ENCODE peak calls at places on chromosomes 16 and 17, in ten cellular contexts. L is keratinocyte, G is neural crest cell, Y is lower leg skin, J is Peyer's patch, X is endothelial cell, P is A549, E is cardiac fibroblast, T is GM13977, O is Caco-2. N is an unnamed sample.

GRCh38 chr17:29807520-29808361 is 122.3 kb downstream of the SSH2 start:
- DNase-seq in L (peak), G (peak), Y (peak), J (peak), X (peak), P (peak), E (peak), T (peak), O (peak), N (peak)

GRCh38 chr17:962650-963049 is 16.9 kb downstream of the NXN start:
- DNase-seq in L (no peak), G (peak), Y (no peak), J (no peak), X (no peak), P (no peak), E (no peak), T (no peak), O (no peak), N (no peak)

GRCh38 chr16:14069818-14070217 is 1.3 kb upstream of the MRTFB start:
- DNase-seq in L (no peak), G (no peak), Y (no peak), J (no peak), X (no peak), P (no peak), E (no peak), T (no peak), O (no peak), N (peak)

GRCh38 chr17:31587462-31587861 is 196.0 kb downstream of the RAB11FIP4 start:
- DNase-seq in L (no peak), G (no peak), Y (no peak), J (no peak), X (no peak), P (no peak), E (no peak), T (no peak), O (no peak), N (no peak)

GRCh38 chr17:31724026-31724425 is 135.0 kb downstream of the COPRS start:
- DNase-seq in L (no peak), G (no peak), Y (no peak), J (no peak), X (no peak), P (no peak), E (peak), T (no peak), O (no peak), N (no peak)

GRCh38 chr16:55386534-55387296 is 62.7 kb downstream of the IRX6 start:
- DNase-seq in L (peak), G (no peak), Y (no peak), J (no peak), X (no peak), P (no peak), E (no peak), T (no peak), O (peak), N (peak)

GRCh38 chr17:74690409-74690825 is 22.3 kb downstream of the CD300LF start:
- DNase-seq in L (no peak), G (no peak), Y (peak), J (no peak), X (no peak), P (no peak), E (no peak), T (no peak), O (no peak), N (no peak)

GRCh38 chr17:72004011-72004427 is 116.8 kb upstream of the SOX9 start:
- DNase-seq in L (no peak), G (no peak), Y (no peak), J (no peak), X (no peak), P (no peak), E (peak), T (no peak), O (no peak), N (peak)

GRCh38 chr17:3730881-3731429 is 7.3 kb downstream of the HASPIN start:
- DNase-seq in L (no peak), G (no peak), Y (no peak), J (no peak), X (no peak), P (no peak), E (peak), T (no peak), O (no peak), N (no peak)

GRCh38 chr16:67430504-67431076 is 331 bp upstream of the HSD11B2 start:
- DNase-seq in L (no peak), G (no peak), Y (no peak), J (no peak), X (peak), P (peak), E (no peak), T (no peak), O (peak), N (no peak)

GRCh38 chr17:65387322-65387721 is 174.1 kb downstream of the AXIN2 start:
- DNase-seq in L (no peak), G (no peak), Y (no peak), J (no peak), X (no peak), P (no peak), E (no peak), T (no peak), O (no peak), N (no peak)

GRCh38 chr17:65389426-65389825 is 172.0 kb downstream of the AXIN2 start:
- DNase-seq in L (no peak), G (no peak), Y (no peak), J (no peak), X (no peak), P (no peak), E (peak), T (no peak), O (no peak), N (no peak)

GRCh38 chr17:65385726-65386125 is 175.7 kb downstream of the AXIN2 start:
- DNase-seq in L (no peak), G (no peak), Y (no peak), J (no peak), X (no peak), P (no peak), E (no peak), T (no peak), O (no peak), N (no peak)

GRCh38 chr17:65389956-65390355 is 171.5 kb downstream of the AXIN2 start:
- DNase-seq in L (no peak), G (no peak), Y (no peak), J (no peak), X (no peak), P (no peak), E (peak), T (no peak), O (no peak), N (peak)

GRCh38 chr17:65388911-65389310 is 172.5 kb downstream of the AXIN2 start:
- DNase-seq in L (no peak), G (no peak), Y (no peak), J (no peak), X (no peak), P (no peak), E (no peak), T (no peak), O (no peak), N (no peak)
- TF ChIP-seq CTCF in L (no peak), G (no peak), Y (no peak), J (no peak), X (no peak), P (no peak), E (no peak), T (no peak), O (no peak), N (no peak)

DNA sequence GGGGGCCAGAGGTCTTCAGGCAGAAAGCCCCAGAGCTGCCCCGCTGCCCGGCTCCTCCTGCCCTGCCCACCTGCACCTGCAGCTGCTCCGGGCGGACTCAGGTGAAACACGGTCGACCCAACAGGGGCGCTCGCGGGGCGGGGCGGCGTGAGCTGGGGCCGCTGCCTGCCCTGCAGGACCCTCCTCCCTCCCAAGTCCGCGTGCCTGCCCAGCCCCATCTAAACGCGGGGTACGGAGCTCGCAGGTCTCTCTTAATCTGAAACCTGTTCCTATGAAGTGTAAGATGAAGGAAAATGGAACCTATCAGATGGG is 28.1 kb downstream of the GNPTG start:
- DNase-seq in L (no peak), G (no peak), Y (no peak), J (no peak), X (no peak), P (peak), E (no peak), T (no peak), O (no peak), N (no peak)
- TF ChIP-seq CTCF in L (no peak), G (no peak), Y (no peak), J (no peak), X (no peak), P (no peak), E (no peak), T (no peak), O (peak), N (no peak)

GRCh38 chr17:15441315-15441714 is 26.1 kb downstream of the CDRT4 start:
- DNase-seq in L (no peak), G (no peak), Y (no peak), J (no peak), X (no peak), P (no peak), E (no peak), T (no peak), O (no peak), N (no peak)

GRCh38 chr17:15431766-15432165 is 35.7 kb downstream of the CDRT4 start:
- DNase-seq in L (no peak), G (no peak), Y (no peak), J (no peak), X (no peak), P (no peak), E (no peak), T (no peak), O (no peak), N (no peak)

GRCh38 chr17:15432807-15433547 is 34.4 kb downstream of the CDRT4 start:
- DNase-seq in L (no peak), G (no peak), Y (no peak), J (no peak), X (no peak), P (no peak), E (peak), T (no peak), O (peak), N (no peak)

GRCh38 chr17:15440347-15440746 is 27.1 kb downstream of the CDRT4 start:
- DNase-seq in L (no peak), G (no peak), Y (no peak), J (no peak), X (no peak), P (no peak), E (no peak), T (no peak), O (no peak), N (no peak)

DNA sequence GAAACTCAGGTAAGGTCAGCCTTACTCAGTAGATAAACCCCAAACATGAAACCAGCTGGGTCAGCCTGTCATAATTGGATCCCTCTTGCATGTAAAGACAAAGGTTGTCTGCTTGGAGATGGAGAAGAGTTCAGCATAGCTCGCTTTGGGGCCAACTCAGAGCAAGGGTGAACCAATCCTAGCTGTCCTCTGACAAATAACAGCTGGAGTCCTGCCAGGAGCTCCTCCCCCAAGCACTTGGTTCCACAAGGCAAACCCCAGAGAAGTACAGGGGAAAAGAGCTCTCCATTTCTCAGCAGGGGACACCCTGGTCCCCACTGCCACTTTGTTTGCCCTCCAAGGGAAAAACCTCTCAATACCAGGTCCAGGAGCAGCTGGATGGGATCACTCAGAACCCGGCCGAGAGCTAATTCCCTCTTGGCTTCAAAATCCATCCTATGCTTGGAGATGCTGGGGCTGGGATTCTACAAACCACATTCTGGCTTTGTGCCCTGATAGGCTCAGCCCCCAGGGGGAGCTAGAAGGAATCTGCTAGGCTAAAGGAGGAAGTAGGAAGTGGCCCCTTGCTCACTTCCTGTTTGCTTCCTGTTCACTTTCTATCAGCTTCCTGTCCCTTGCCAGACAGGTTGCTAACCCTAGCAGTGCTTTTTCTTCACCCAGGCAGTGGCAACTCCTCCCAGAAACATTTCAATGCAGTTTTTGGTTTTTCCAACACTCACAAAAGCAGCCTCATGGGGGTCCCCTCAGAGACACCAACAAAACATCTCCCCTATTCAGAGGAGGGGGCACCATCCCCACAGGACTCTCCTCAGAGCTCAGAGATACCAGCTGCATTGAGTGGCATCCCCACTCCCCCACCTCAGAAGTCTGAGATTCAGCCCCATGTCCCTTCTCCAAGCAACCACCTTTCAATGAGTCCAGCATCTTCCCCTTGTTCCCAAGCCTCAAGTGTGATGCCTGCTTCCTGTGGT is 30.7 kb downstream of the CDRT4 start:
- DNase-seq in L (no peak), G (no peak), Y (peak), J (peak), X (peak), P (peak), E (peak), T (no peak), O (peak), N (peak)
- TF ChIP-seq CTCF in L (peak), G (peak), Y (no peak), J (no peak), X (peak), P (no peak), E (peak), T (peak), O (no peak), N (no peak)

DNA sequence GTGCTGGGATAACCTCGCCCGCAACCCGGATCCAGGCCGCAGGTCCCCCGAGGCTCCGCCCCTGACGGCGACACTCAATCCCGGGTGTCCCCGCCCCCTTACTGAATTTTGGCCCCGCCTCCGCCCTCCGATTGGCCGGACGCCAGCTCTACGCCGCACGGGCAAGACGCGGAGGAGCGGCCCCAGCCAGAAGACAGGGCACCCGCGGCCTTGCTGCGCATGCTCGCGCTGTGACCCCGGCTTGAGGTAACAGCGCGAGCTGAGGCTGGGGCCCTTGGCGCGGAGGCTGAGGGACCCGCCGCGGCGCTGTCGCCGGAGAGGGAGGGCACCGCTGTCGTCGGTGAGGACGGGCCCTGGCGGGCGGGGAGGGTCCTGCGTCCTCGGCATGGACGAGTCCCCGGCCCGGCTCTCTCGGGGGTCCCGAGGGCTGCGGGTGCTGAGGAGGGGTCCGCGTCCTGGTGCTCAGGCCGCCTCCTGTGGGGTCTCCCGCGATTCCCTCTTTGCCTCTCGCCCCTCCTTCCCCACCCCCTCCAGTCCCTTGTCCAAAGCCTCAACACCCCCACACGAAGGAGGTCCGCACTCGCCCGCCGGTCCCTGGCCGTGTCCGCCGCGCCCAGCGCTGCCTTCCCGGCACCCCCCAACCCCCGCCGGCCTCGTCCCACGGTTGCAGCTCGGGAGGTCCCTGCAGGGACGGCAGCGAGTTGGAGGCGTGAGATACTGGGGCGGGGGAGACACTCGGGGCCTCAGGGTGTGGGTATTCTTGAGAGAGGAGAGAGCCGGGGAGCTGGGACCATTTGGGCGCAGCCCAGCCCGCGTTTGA is at the start of gene FLYWCH2:
- DNase-seq in L (peak), G (peak), Y (peak), J (peak), X (peak), P (peak), E (peak), T (peak), O (peak), N (peak)
- TF ChIP-seq CTCF in L (no peak), G (peak), Y (no peak), J (no peak), X (peak), P (no peak), E (no peak), T (no peak), O (peak), N (no peak)

DNA sequence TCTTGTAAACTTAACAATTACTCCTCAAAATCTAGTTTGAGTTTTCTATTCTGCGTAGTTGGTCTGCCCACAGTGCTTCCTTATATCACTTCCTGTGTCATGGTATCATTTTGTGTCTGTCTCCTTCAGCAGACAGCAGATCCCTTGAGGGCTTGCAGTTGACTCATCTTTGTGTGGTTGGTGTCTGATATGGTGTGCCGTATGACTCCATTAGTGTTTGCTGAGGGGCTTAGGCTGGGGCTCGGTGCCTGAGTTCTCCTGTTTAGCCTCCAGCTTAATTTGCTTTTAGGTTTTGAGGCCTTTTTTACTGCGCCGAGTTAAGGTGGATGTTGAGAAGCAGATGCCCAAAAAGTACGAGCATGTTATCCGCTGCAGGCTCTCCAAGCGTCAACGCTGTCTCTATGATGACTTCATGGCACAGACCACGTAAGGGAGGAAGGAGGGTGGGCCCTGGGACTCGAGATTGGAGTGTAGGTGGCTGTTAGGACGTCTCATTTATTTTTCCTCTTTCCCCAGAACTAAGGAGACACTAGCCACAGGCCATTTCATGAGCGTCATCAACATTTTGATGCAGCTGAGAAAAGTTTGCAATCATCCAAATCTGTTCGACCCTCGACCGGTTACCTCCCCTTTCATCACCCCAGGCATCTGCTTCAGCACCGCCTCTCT is 16.9 kb downstream of the SRCAP start:
- DNase-seq in L (no peak), G (no peak), Y (no peak), J (no peak), X (no peak), P (no peak), E (peak), T (peak), O (no peak), N (peak)
- TF ChIP-seq CTCF in L (no peak), G (no peak), Y (no peak), J (no peak), X (no peak), P (no peak), E (no peak), T (no peak), O (no peak), N (no peak)

GRCh38 chr17:7894866-7895265 is 6.3 kb downstream of the CHD3 start:
- DNase-seq in L (no peak), G (no peak), Y (no peak), J (no peak), X (no peak), P (no peak), E (no peak), T (no peak), O (no peak), N (no peak)

GRCh38 chr17:7894226-7894625 is 5.6 kb downstream of the CHD3 start:
- DNase-seq in L (no peak), G (no peak), Y (no peak), J (no peak), X (no peak), P (no peak), E (no peak), T (no peak), O (no peak), N (no peak)

GRCh38 chr17:7893226-7893880 is 4.8 kb downstream of the CHD3 start:
- DNase-seq in L (no peak), G (no peak), Y (no peak), J (no peak), X (no peak), P (no peak), E (no peak), T (no peak), O (no peak), N (no peak)

GRCh38 chr17:7897090-7897489 is 8.5 kb downstream of the CHD3 start:
- DNase-seq in L (no peak), G (no peak), Y (no peak), J (no peak), X (no peak), P (no peak), E (no peak), T (no peak), O (no peak), N (no peak)

GRCh38 chr17:7897773-7898172 is 9.2 kb downstream of the CHD3 start:
- DNase-seq in L (no peak), G (no peak), Y (no peak), J (no peak), X (no peak), P (peak), E (peak), T (no peak), O (peak), N (peak)
- TF ChIP-seq CTCF in L (peak), G (peak), Y (no peak), J (no peak), X (no peak), P (peak), E (peak), T (peak), O (peak), N (peak)